ENCODE peak calls at places on chromosomes 5 and 9, in six cellular contexts. H, B, C, G, O and S are unnamed samples. For H3K4me1, the result is how much of the 10 kb centered on the place peaks cover.

GRCh38 chr9:97425992-97426336 is 14.1 kb downstream of the TDRD7 start:
- DNase-seq in H (no peak), B (no peak), C (no peak), G (no peak), O (no peak), S (no peak)

GRCh38 chr5:15009420-15009819 is 137.8 kb upstream of the ANKH start:
- DNase-seq in H (no peak), B (no peak), C (peak), G (no peak), O (no peak), S (no peak)

GRCh38 chr5:159552751-159553150 is 222.5 kb upstream of the IL12B start:
- DNase-seq in H (no peak), B (no peak), C (no peak), G (no peak), O (no peak), S (no peak)

GRCh38 chr5:140965905-140966292 is 377 bp upstream of the PCDHAC2 start:
- DNase-seq in H (no peak), B (no peak), C (no peak), G (no peak), O (no peak), S (no peak)

GRCh38 chr5:59208468-59208867 is 625.6 kb downstream of the RAB3C start:
- DNase-seq in H (no peak), B (no peak), C (no peak), G (no peak), O (no peak), S (no peak)

GRCh38 chr5:150632305-150633160 is 7.9 kb upstream of the SYNPO start:
- DNase-seq in H (no peak), B (no peak), C (no peak), G (no peak), O (peak), S (no peak)

GRCh38 chr5:87453801-87454200 is 41.1 kb upstream of the CCNH start:
- DNase-seq in H (no peak), B (no peak), C (no peak), G (no peak), O (no peak), S (no peak)

GRCh38 chr5:73797142-73797530 is 171.1 kb downstream of the ARHGEF28 start:
- DNase-seq in H (no peak), B (no peak), C (no peak), G (no peak), O (no peak), S (no peak)

GRCh38 chr9:72539824-72540347 is 18.5 kb downstream of the TMC1 start:
- DNase-seq in H (no peak), B (no peak), C (no peak), G (no peak), O (no peak), S (no peak)

GRCh38 chr5:10563132-10563939 is 534 bp upstream of the ANKRD33B start:
- DNase-seq in H (peak), B (peak), C (peak), G (peak), O (peak), S (peak)

GRCh38 chr5:128775537-128775936 is 189.8 kb upstream of the SLC27A6 start:
- DNase-seq in H (no peak), B (no peak), C (no peak), G (no peak), O (no peak), S (no peak)

GRCh38 chr9:110180386-110180712 is 27.6 kb downstream of the C9orf152 start:
- DNase-seq in H (no peak), B (no peak), C (no peak), G (no peak), O (no peak), S (no peak)

GRCh38 chr9:19161257-19162025 is 34.1 kb upstream of the PLIN2 start:
- DNase-seq in H (no peak), B (peak), C (peak), G (peak), O (no peak), S (peak)

GRCh38 chr5:135822286-135822685 is 12.2 kb upstream of the SLC25A48 start:
- DNase-seq in H (no peak), B (no peak), C (no peak), G (no peak), O (no peak), S (no peak)

GRCh38 chr9:83281306-83282255 is 218.6 kb upstream of the RASEF start:
- DNase-seq in H (no peak), B (no peak), C (no peak), G (no peak), O (peak), S (no peak)

GRCh38 chr5:72499090-72499489 is 8.1 kb downstream of the ZNF366 start:
- DNase-seq in H (no peak), B (no peak), C (no peak), G (no peak), O (no peak), S (no peak)

GRCh38 chr9:29691758-29692407 is 2118.6 kb upstream of the C9orf72 start:
- DNase-seq in H (no peak), B (no peak), C (no peak), G (no peak), O (no peak), S (no peak)

GRCh38 chr5:141856030-141856790 is 22.0 kb downstream of the PCDH1 start:
- DNase-seq in H (no peak), B (no peak), C (no peak), G (no peak), O (no peak), S (no peak)

GRCh38 chr5:140840978-140841962 is at the start of gene PCDHA8:
- DNase-seq in H (no peak), B (no peak), C (no peak), G (peak), O (no peak), S (no peak)

GRCh38 chr5:157494178-157494830 is 34.3 kb downstream of the NIPAL4 start:
- DNase-seq in H (no peak), B (no peak), C (no peak), G (no peak), O (no peak), S (no peak)

GRCh38 chr5:11596185-11596584 is 308.1 kb downstream of the CTNND2 start:
- DNase-seq in H (no peak), B (no peak), C (no peak), G (no peak), O (no peak), S (no peak)

GRCh38 chr5:172439785-172440480 is 14.4 kb downstream of the SH3PXD2B start:
- DNase-seq in H (peak), B (no peak), C (no peak), G (no peak), O (peak), S (no peak)

GRCh38 chr9:20552874-20553624 is 69.2 kb downstream of the MLLT3 start:
- DNase-seq in H (no peak), B (no peak), C (no peak), G (peak), O (no peak), S (no peak)

GRCh38 chr5:91137647-91138046 is 245.5 kb downstream of the ARRDC3 start:
- DNase-seq in H (no peak), B (no peak), C (no peak), G (no peak), O (no peak), S (no peak)

GRCh38 chr9:126164796-126165525 is 161.7 kb upstream of the MVB12B start:
- DNase-seq in H (no peak), B (no peak), C (no peak), G (no peak), O (no peak), S (no peak)

GRCh38 chr9:27165067-27165466 is 56.0 kb downstream of the TEK start:
- DNase-seq in H (no peak), B (no peak), C (no peak), G (no peak), O (no peak), S (no peak)

GRCh38 chr9:116377179-116377790 is 223.7 kb downstream of the PAPPA start:
- DNase-seq in H (no peak), B (no peak), C (no peak), G (no peak), O (no peak), S (no peak)

GRCh38 chr9:110650261-110650660 is 18.3 kb upstream of the MUSK start:
- DNase-seq in H (no peak), B (no peak), C (no peak), G (no peak), O (peak), S (no peak)

GRCh38 chr5:97554992-97555981 is 372.2 kb upstream of the RIOK2 start:
- DNase-seq in H (no peak), B (no peak), C (no peak), G (no peak), O (no peak), S (no peak)

GRCh38 chr9:24036459-24036858 is 210.4 kb upstream of the ELAVL2 start:
- DNase-seq in H (no peak), B (no peak), C (no peak), G (no peak), O (no peak), S (no peak)

GRCh38 chr9:125544988-125545651 is 161.9 kb downstream of the MAPKAP1 start:
- DNase-seq in H (peak), B (no peak), C (no peak), G (no peak), O (no peak), S (peak)

GRCh38 chr9:13876741-13877140 is 437.2 kb downstream of the NFIB start:
- DNase-seq in H (no peak), B (no peak), C (no peak), G (no peak), O (no peak), S (no peak)

DNA sequence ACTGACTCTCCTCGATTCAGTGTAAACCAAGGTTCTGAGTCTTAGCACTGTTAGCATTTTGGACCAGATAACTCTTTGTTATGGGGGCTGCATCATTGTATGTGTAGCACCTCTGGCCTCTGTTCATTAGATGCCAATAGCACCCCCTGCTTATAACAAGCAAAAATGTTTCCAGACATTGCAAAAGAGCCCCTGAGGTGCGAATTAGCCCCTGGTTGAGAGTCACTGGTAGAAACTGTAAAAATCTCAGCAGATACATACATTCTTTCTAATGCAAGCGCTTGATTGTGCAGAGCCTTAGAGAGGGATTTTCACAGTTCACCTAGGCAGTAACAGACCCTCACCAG is 2.8 kb downstream of the ADRB2 start:
- DNase-seq in H (no peak), B (no peak), C (no peak), G (no peak), O (no peak), S (no peak)
- H3K27ac ChIP-seq in H (no peak), B (peak), C (no peak), G (no peak), O (peak), S (no peak)

GRCh38 chr5:112630246-112631009 is 107.3 kb upstream of the APC start:
- DNase-seq in H (no peak), B (no peak), C (no peak), G (no peak), O (no peak), S (no peak)

GRCh38 chr5:112625586-112625985 is 112.1 kb upstream of the APC start:
- DNase-seq in H (no peak), B (no peak), C (no peak), G (no peak), O (no peak), S (no peak)

GRCh38 chr5:112626079-112626478 is 111.6 kb upstream of the APC start:
- DNase-seq in H (no peak), B (no peak), C (no peak), G (no peak), O (no peak), S (no peak)

GRCh38 chr5:112626715-112627114 is 111.0 kb upstream of the APC start:
- DNase-seq in H (no peak), B (no peak), C (no peak), G (no peak), O (no peak), S (no peak)

DNA sequence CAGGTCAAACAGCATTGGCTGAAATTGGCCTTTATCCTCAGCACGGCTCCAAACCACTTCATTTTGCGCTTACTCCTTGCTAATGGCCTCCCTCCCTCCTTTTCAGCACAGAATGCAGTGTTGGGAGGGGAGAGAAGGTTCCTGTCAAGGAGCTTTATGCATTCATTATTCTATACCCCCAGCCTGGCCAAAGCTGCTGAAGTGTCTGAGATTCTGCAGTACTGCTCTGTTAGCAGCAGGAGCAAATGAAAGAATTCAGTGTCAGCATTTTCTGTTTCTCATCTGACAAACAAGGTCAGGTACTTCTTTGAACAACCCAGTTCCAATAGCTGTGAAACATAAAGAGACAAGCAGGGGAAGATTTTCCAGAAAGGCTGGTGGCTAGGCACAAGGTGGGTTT is 109.5 kb upstream of the APC start:
- DNase-seq in H (no peak), B (no peak), C (no peak), G (no peak), O (no peak), S (no peak)
- H3K4me1 ChIP-seq in H (under half), B (under half), C (under half), G (under half), O (under half), S (under half)

GRCh38 chr9:131417264-131418142 is 23.6 kb downstream of the PRRC2B start:
- DNase-seq in H (peak), B (no peak), C (no peak), G (no peak), O (no peak), S (no peak)
- H3K27ac ChIP-seq in H (no peak), B (no peak), C (no peak), G (peak), O (peak), S (peak)

DNA sequence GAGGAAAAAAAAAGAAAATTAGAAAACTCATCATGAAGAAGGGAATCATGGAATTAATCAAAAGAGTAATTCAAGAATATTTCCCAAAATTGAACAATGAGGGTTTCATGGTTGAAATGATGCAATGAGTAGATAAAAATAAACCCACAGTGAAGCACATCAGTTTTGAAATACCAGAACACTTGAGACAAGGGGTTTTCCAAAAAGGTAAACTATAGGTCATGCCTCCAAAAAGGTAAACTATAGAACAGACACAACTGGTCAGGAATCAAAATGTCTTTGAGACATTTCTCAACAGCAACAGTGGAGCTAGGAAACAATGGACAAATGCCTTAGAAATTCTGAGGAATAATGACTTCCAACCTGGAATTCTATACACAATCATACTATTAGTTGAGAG is 60.2 kb upstream of the PCSK5 start:
- DNase-seq in H (no peak), B (no peak), C (no peak), G (no peak), O (no peak), S (no peak)
- H3K4me1 ChIP-seq in H (under half), B (under half), C (under half), G (under half), O (under half), S (under half)

GRCh38 chr9:121182437-121182836 is 19.2 kb downstream of the RAB14 start:
- DNase-seq in H (no peak), B (no peak), C (no peak), G (no peak), O (no peak), S (no peak)

GRCh38 chr9:121183666-121184423 is 17.8 kb downstream of the RAB14 start:
- DNase-seq in H (no peak), B (no peak), C (no peak), G (no peak), O (no peak), S (no peak)

GRCh38 chr9:121182976-121183375 is 18.7 kb downstream of the RAB14 start:
- DNase-seq in H (no peak), B (no peak), C (no peak), G (no peak), O (no peak), S (no peak)

GRCh38 chr9:121178676-121179372 is 22.8 kb downstream of the RAB14 start:
- DNase-seq in H (no peak), B (no peak), C (no peak), G (no peak), O (no peak), S (no peak)

DNA sequence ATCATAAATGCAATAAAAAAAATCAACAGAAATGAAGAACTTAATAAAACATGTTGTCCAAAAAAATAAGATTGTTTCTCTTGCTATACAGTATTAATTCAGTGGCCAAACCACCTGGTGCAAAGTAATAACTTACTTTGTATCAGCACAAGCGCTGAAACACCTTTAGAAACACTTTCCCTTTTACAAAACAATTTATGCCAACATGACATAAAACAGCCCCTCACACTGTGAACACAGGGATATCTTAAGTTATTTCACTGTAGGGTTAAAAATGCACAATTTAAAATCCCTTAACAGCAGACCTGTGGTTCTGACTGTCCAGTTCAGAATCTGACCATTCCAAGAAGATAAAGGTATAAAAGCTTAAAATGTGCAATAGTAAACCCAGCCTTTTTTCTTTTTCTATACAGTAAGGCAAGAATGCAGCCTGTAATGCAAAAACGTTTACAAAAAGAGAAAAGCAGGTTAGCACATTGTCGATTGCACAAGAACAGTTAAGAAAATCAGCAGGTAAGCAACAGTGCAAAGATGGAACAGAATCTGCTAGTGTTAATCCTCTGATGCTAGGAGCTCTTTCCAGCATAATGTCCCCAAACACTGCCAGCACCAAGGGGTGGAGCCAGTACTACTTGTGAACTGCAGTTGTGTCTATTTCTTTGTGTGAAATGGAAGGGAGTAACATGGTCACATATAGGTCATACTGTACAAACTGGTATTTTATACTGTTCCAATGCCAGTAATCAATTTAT is 21.6 kb downstream of the RAB14 start:
- DNase-seq in H (no peak), B (no peak), C (no peak), G (no peak), O (no peak), S (no peak)
- H3K27ac ChIP-seq in H (no peak), B (no peak), C (no peak), G (no peak), O (peak), S (no peak)